ENCODE peak calls at places on chromosomes 2 and 18, in five cellular contexts. I is H54; C is DMS53; G is epithelial cell of esophagus; T is activated T-helper 1 cell treated with anti-CD3 and anti-CD28 coated beads, Interleukin-12 subunit alpha, Interleukin-12 subunit beta, Interleukin-2, Interleukin-4 antibody, amounts not matched to agents 30 ng/mL and 10 ng/mL and 1 ng/mL, durations not matched to agents 14 hours and 24 hours and 36 hours. H is an unnamed sample.

GRCh38 chr2:37617119-37617892 is 54.1 kb downstream of the CDC42EP3 start:
- DNase-seq in G (no peak), C (peak), T (no peak), I (no peak), H (no peak)

GRCh38 chr2:190490502-190490901 is 44.0 kb downstream of the NEMP2 start:
- DNase-seq in G (no peak), C (no peak), T (no peak), I (no peak), H (no peak)

GRCh38 chr2:123453772-123454171 is 571.3 kb upstream of the CNTNAP5 start:
- DNase-seq in I (no peak), T (no peak), C (no peak), G (peak), H (no peak)

GRCh38 chr2:72781500-72781899 is 44.3 kb downstream of the EXOC6B start:
- DNase-seq in G (no peak), C (no peak), T (no peak), I (no peak), H (no peak)

GRCh38 chr18:808086-808485 is 4.0 kb downstream of the YES1 start:
- DNase-seq in I (no peak), C (no peak), G (no peak), T (no peak), H (peak)

GRCh38 chr2:120641366-120641771 is 94.3 kb upstream of the GLI2 start:
- DNase-seq in G (peak), C (no peak), I (no peak), T (no peak), H (no peak)

GRCh38 chr2:46236006-46236875 is 61.0 kb upstream of the EPAS1 start:
- DNase-seq in T (no peak), G (no peak), C (no peak), I (no peak), H (no peak)

GRCh38 chr2:148974126-148974525 is 64.4 kb upstream of the LYPD6B start:
- DNase-seq in I (no peak), C (no peak), G (no peak), T (no peak), H (no peak)

GRCh38 chr18:74291771-74292540 is at the start of gene CYB5A:
- DNase-seq in C (peak), G (peak), T (peak), I (no peak), H (peak)

GRCh38 chr18:62717850-62718229 is 2.5 kb downstream of the PHLPP1 start:
- DNase-seq in I (peak), C (no peak), T (no peak), G (peak), H (no peak)

GRCh38 chr2:149329068-149329467 is 1.3 kb upstream of the LYPD6 start:
- DNase-seq in G (peak), I (peak), T (no peak), C (peak), H (no peak)

H was measured in globus pallidus.